ENCODE peak calls at places on chromosome 21, in ten cellular contexts. Z is ovary; L is GM10248; X is colonic mucosa; F is CD8-positive, alpha-beta T cell; I is NB4; C is heart right ventricle; E is vagina; B is astrocyte of the spinal cord; D is tibial nerve. M is an unnamed sample.

GRCh38 chr21:44994581-44995171 is 54.8 kb downstream of the SLX9 start:
- DNase-seq in Z (no peak), L (no peak), X (no peak), F (no peak), I (no peak), C (no peak), E (no peak), B (no peak), D (no peak), M (peak)

GRCh38 chr21:41611966-41612606 is 104.1 kb upstream of the TMPRSS2 start:
- DNase-seq in Z (no peak), L (no peak), X (peak), F (no peak), I (peak), C (no peak), E (no peak), B (no peak), D (no peak), M (peak)

GRCh38 chr21:19547951-19548635 is 1144.5 kb upstream of the TMPRSS15 start:
- DNase-seq in Z (no peak), L (no peak), X (no peak), F (no peak), I (no peak), C (no peak), E (no peak), B (no peak), D (no peak), M (no peak)

GRCh38 chr21:28196981-28197380 is 795.7 kb downstream of the LTN1 start:
- DNase-seq in Z (no peak), L (no peak), X (no peak), F (no peak), I (no peak), C (no peak), E (no peak), B (no peak), D (no peak), M (no peak)

GRCh38 chr21:17371470-17371869 is 141.4 kb upstream of the CXADR start:
- DNase-seq in Z (no peak), L (no peak), X (no peak), F (no peak), I (no peak), C (no peak), E (no peak), B (peak), D (no peak), M (peak)

GRCh38 chr21:26099610-26100219 is 70.9 kb downstream of the APP start:
- DNase-seq in Z (no peak), L (no peak), X (no peak), F (no peak), I (no peak), C (no peak), E (no peak), B (peak), D (no peak), M (peak)

GRCh38 chr21:44349416-44349846 is 4.0 kb upstream of the TRPM2 start:
- DNase-seq in Z (no peak), L (no peak), X (no peak), F (no peak), I (no peak), C (no peak), E (no peak), B (no peak), D (no peak), M (no peak)

GRCh38 chr21:41610042-41610839 is 102.3 kb upstream of the TMPRSS2 start:
- DNase-seq in Z (peak), L (peak), X (peak), F (no peak), I (peak), C (peak), E (no peak), B (peak), D (peak), M (peak)

GRCh38 chr21:20741445-20741844 is 256.8 kb upstream of the NCAM2 start:
- DNase-seq in Z (no peak), L (no peak), X (no peak), F (no peak), I (no peak), C (no peak), E (no peak), B (no peak), D (no peak), M (no peak)

GRCh38 chr21:17491716-17492414 is 21.0 kb upstream of the CXADR start:
- DNase-seq in Z (no peak), L (no peak), X (no peak), F (no peak), I (peak), C (peak), E (no peak), B (peak), D (peak), M (peak)

GRCh38 chr21:22536511-22536910 is 1538.3 kb downstream of the NCAM2 start:
- DNase-seq in Z (no peak), L (no peak), X (no peak), F (no peak), I (peak), C (no peak), E (no peak), B (peak), D (no peak), M (peak)

GRCh38 chr21:39020751-39021474 is 162.3 kb downstream of the PSMG1 start:
- DNase-seq in Z (peak), L (no peak), X (no peak), F (no peak), I (peak), C (no peak), E (no peak), B (no peak), D (no peak), M (peak)

GRCh38 chr21:14600569-14601308 is 54.6 kb upstream of the SAMSN1 start:
- DNase-seq in Z (no peak), L (no peak), X (no peak), F (no peak), I (no peak), C (no peak), E (no peak), B (no peak), D (no peak), M (no peak)

GRCh38 chr21:27649746-27650145 is 682.9 kb upstream of the ADAMTS5 start:
- DNase-seq in Z (no peak), L (no peak), X (no peak), F (no peak), I (no peak), C (no peak), E (no peak), B (no peak), D (no peak), M (peak)

GRCh38 chr21:46079357-46080170 is 18.3 kb upstream of the COL6A2 start:
- DNase-seq in Z (peak), L (no peak), X (no peak), F (no peak), I (peak), C (no peak), E (peak), B (peak), D (peak), M (no peak)

GRCh38 chr21:42061195-42061865 is 9.8 kb upstream of the UMODL1 start:
- DNase-seq in Z (no peak), L (peak), X (peak), F (peak), I (peak), C (peak), E (no peak), B (no peak), D (no peak), M (no peak)

GRCh38 chr21:34606621-34607020 is 8.3 kb downstream of the RCAN1 start:
- DNase-seq in Z (no peak), L (no peak), X (no peak), F (no peak), I (no peak), C (no peak), E (peak), B (no peak), D (no peak), M (no peak)

GRCh38 chr21:45951676-45952075 is 29.9 kb upstream of the COL6A1 start:
- DNase-seq in Z (no peak), L (no peak), X (no peak), F (no peak), I (no peak), C (no peak), E (no peak), B (no peak), D (no peak), M (no peak)

GRCh38 chr21:45970674-45971486 is 10.7 kb upstream of the COL6A1 start:
- DNase-seq in Z (peak), L (peak), X (no peak), F (peak), I (peak), C (peak), E (no peak), B (no peak), D (peak), M (peak)

GRCh38 chr21:29335720-29336119 is 37.0 kb downstream of the BACH1 start:
- DNase-seq in Z (no peak), L (no peak), X (no peak), F (no peak), I (peak), C (no peak), E (no peak), B (no peak), D (no peak), M (peak)

GRCh38 chr21:35882791-35883240 is 177.5 kb downstream of the SETD4 start:
- DNase-seq in Z (no peak), L (no peak), X (no peak), F (no peak), I (no peak), C (no peak), E (no peak), B (no peak), D (peak), M (no peak)

GRCh38 chr21:33914188-33914587 is 1.4 kb downstream of the ATP5PO start:
- DNase-seq in Z (no peak), L (no peak), X (no peak), F (no peak), I (no peak), C (no peak), E (no peak), B (no peak), D (no peak), M (peak)

DNA sequence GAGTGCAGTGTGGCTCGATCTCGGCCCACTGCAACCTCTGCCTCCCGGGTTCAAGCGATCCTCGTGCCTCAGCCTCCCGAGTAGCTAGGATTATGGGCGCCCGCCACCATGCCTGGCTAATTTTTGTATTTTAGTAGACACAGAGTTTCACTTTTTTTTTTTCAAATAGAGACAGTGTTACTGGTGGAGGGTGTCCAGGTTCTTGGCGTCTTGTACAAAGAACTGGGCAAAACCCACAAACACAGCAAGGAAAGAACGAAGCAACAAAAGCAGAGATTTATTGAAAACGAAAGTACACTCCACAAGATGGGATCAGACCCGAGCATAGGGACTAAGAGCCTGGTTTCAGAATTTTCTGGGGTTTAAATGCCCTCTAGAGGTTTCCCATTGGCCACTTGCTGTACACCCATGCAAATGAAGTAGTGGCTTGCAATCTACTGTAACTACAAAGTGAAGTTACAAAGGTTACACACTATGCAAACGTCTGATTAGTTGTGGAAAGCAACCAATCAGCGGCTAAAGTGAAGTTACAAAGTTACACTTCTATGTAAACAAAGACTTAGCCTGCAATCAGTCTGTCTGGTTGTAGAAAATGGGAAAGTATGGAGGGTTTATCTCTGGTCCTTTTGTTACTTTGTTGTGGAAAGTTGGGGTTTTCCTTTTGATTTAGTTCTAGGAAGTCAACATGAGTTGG is 199.1 kb downstream of the DYRK1A start:
- DNase-seq in Z (no peak), L (no peak), X (no peak), F (no peak), I (peak), C (peak), E (no peak), B (peak), D (no peak), M (no peak)
- TF ChIP-seq CTCF in Z (no peak), L (no peak), X (no peak), F (no peak), I (no peak), C (no peak), E (no peak), B (no peak), D (no peak), M (no peak)

GRCh38 chr21:32096411-32096810 is 182.4 kb downstream of the MIS18A start:
- DNase-seq in Z (no peak), L (peak), X (no peak), F (no peak), I (peak), C (no peak), E (no peak), B (no peak), D (no peak), M (no peak)
- TF ChIP-seq CTCF in Z (no peak), L (peak), X (no peak), F (no peak), I (peak), C (peak), E (no peak), B (peak), D (no peak), M (no peak)

GRCh38 chr21:32196001-32196400 is 82.8 kb downstream of the MIS18A start:
- DNase-seq in Z (no peak), L (no peak), X (no peak), F (no peak), I (no peak), C (no peak), E (peak), B (no peak), D (no peak), M (no peak)
- TF ChIP-seq CTCF in Z (no peak), L (no peak), X (no peak), F (no peak), I (no peak), C (no peak), E (no peak), B (no peak), D (no peak), M (no peak)

DNA sequence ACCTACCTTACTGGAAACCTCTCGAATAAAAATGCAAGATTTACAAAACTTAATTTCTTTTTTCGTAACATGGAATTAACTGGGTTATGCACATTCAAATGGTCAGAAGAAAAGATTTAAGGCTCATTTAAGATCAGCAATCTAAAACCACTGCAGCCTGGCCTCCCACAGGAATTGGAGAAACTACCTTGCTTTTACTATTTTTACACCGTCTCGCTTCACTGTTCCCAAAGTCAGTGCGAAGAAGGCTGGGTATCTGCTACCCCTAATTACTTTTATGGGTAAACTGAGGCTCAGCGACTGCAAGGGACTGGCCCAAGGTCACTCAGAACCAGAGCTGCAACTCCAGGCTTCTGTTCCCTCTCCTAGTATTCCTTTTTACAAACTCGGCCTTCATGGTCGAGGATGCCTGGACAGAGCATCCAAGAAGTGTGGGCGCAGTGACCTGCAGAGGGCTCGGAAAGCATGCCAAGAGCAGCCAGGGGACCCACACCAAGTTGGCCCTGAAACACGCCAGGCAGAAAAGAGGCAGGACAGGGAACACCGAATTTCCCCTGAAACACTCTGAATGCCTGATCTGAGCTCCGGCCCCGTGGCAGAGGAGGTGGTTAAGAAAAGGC is 931 bp downstream of the PAXBP1 start:
- DNase-seq in Z (no peak), L (no peak), X (no peak), F (no peak), I (no peak), C (no peak), E (no peak), B (peak), D (peak), M (peak)
- TF ChIP-seq CTCF in Z (no peak), L (peak), X (no peak), F (no peak), I (no peak), C (no peak), E (no peak), B (no peak), D (no peak), M (no peak)

GRCh38 chr21:15638856-15639549 is 90.8 kb upstream of the USP25 start:
- DNase-seq in Z (no peak), L (no peak), X (no peak), F (no peak), I (no peak), C (no peak), E (no peak), B (no peak), D (no peak), M (peak)
- TF ChIP-seq CTCF in Z (no peak), L (no peak), X (no peak), F (no peak), I (no peak), C (no peak), E (no peak), B (no peak), D (no peak), M (no peak)